ENCODE peak calls at places on chromosomes 5 and 9, in eight cellular contexts. I is tibial artery, H is AG10803, G is pancreas, B is lower lobe of right lung, L is cardiac fibroblast, W is heart left ventricle, X is colonic mucosa. M is an unnamed sample.
A peak's percentile ranks its signal among the peaks of the same experiment; 100 is the strongest.

GRCh38 chr5:136058031-136058971 is 29.5 kb downstream of the TGFBI start:
- DNase-seq in W (peak; percentile 85), B (no peak), G (peak; percentile 32), H (peak; percentile 99), L (peak; percentile 98), X (peak; percentile 67), I (peak; percentile 66), M (peak; percentile 98)

GRCh38 chr5:76612942-76613341 is 10.3 kb downstream of the F2RL2 start:
- DNase-seq in L (no peak), W (no peak), H (no peak), G (no peak), B (no peak), X (no peak), I (no peak), M (no peak)

GRCh38 chr5:111308951-111309350 is 84.8 kb downstream of the CAMK4 start:
- DNase-seq in X (no peak), L (no peak), I (no peak), G (no peak), B (no peak), H (no peak), W (no peak), M (no peak)

GRCh38 chr9:95102001-95102433 is 215.5 kb downstream of the FANCC start:
- DNase-seq in W (peak; percentile 26), I (no peak), G (no peak), H (no peak), B (peak; percentile 18), X (no peak), L (no peak), M (no peak)

GRCh38 chr5:14726066-14726838 is 61.7 kb downstream of the OTULIN start:
- DNase-seq in W (peak; percentile 54), L (peak; percentile 52), G (no peak), B (no peak), I (no peak), X (no peak), H (peak; percentile 62), M (peak; percentile 46)

GRCh38 chr9:112091805-112092204 is 83.3 kb downstream of the SUSD1 start:
- DNase-seq in B (no peak), L (peak; percentile 54), I (no peak), X (peak; percentile 19), G (peak; percentile 17), W (no peak), H (peak; percentile 35), M (peak; percentile 19)

GRCh38 chr5:148615644-148616283 is 38.6 kb downstream of the HTR4 start:
- DNase-seq in X (no peak), W (no peak), L (peak; percentile 11), I (no peak), G (no peak), B (no peak), H (peak; percentile 2), M (peak; percentile 20)

GRCh38 chr5:395921-396714 is 46.9 kb upstream of the EXOC3 start:
- DNase-seq in H (no peak), L (no peak), I (no peak), G (no peak), B (no peak), X (no peak), W (no peak), M (no peak)

GRCh38 chr5:150431574-150431973 is 18.0 kb downstream of the RPS14 start:
- DNase-seq in H (no peak), X (no peak), W (no peak), G (no peak), I (no peak), B (no peak), L (no peak), M (no peak)

GRCh38 chr5:72478276-72478675 is 28.9 kb downstream of the ZNF366 start:
- DNase-seq in W (no peak), B (no peak), I (no peak), X (no peak), L (no peak), G (no peak), H (no peak), M (no peak)

GRCh38 chr5:146653560-146653959 is 137.6 kb upstream of the GPR151 start:
- DNase-seq in I (no peak), X (no peak), L (no peak), W (no peak), G (no peak), B (no peak), H (no peak), M (no peak)

GRCh38 chr9:22049411-22049810 is 40.3 kb upstream of the CDKN2B start:
- DNase-seq in B (no peak), H (peak; percentile 59), W (no peak), L (peak; percentile 59), X (no peak), I (no peak), G (no peak), M (peak; percentile 56)

DNA sequence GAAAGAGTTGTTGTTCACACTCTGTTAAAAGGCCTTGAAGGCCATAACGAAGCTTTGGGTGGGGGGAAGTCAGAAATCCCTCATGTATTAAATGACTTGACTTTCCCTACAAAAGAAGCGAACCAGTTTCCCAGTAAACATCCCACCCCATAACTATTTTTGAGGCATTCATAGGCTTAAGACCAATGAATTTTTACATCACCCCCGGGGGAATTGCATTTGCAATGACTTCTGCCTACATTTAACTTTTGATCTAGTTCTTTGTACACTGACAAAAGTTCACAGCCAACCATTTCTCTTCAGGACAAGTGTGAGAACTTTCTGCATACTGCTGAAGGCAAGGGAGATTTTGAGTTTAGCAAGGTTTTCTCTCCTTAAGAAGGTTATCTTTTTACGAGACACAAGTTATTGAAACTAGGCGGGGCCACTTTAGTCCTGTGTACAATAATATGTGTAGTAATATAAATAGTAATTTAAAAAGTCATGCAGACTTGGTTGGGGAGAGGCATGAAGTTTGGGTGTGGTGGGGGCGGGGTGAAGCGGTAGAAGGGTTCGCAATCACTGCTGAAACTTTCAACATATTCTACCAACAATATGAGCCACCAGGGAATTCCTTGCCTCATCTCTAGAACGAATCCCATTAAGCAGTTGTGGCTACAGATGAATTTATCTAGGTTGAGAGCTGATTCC is 2.5 kb downstream of the TJP2 start:
- DNase-seq in L (no peak), B (no peak), I (peak; percentile 45), X (no peak), H (peak; percentile 25), W (no peak), G (no peak), M (no peak)
- H3K4me3 ChIP-seq in L (no peak overlapping the region), B (no peak overlapping the region), I (no peak overlapping the region), X (no peak overlapping the region), H (no peak overlapping the region), W (no peak overlapping the region), G (no peak overlapping the region), M (no peak overlapping the region)

DNA sequence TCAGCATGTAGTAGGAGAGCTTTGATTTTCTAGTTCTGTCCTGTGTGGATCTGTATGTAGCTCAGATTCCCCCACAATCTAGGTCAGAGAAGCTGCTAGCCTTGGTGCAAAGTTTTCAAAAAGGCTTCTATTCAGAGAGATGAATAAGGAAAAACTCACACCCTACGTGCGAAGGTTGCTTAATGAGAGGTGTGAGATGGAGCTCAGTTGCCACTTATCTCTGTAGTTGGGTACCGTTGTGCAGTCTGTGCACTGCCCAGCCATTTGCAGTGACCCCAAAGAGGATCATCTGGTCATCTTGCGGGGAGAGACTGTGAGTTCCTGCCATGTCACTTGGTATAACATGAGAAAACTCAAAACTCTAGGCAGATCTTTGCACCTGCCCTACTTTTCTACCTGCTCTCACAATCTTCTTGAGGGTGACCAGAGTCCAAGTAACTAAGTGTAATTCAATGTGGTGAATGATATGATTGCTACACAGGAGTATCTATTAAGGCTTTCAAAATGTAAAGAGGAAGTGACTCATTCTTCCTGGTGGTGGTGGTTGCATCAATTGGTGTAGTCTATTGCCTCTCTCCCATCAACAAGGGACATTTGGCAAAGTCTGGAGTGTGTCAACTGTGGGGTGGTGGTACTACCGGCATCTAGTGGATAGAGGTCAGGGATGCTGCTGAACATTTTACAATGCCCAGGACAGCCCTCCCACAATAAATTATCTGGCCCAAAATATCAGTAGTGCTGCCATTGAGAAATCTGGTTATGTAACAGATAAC is 65.2 kb downstream of the TMC1 start:
- DNase-seq in H (peak; percentile 91), W (no peak), X (peak; percentile 41), G (no peak), L (peak; percentile 93), B (no peak), I (peak; percentile 59), M (peak; percentile 67)
- TF ChIP-seq CTCF in H (peak; percentile 44), W (no peak), X (no peak), G (no peak), L (peak; percentile 45), B (no peak), I (no peak), M (peak; percentile 18)

DNA sequence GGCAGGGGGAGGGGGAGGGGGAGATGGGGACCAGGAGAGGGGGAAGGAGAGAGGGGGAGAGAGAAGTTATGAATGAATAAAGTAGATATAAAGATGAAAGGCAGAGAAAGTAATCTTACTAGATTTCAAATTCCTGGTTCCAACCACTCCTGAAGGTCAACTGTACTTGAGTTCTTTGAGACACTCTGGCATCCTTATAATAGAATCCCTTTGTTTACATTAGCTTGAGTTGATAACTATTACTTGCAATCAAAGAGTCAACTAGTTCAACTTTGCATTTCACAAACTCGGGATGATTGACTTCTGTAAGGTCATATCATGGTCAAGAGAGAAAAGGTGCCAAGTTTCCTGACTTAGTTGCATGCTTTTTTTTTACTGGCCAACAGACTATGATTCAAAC is 42.2 kb downstream of the BAAT start:
- DNase-seq in W (no peak), G (no peak), H (no peak), L (no peak), I (no peak), X (no peak), B (no peak), M (no peak)
- H3K4me3 ChIP-seq in W (no peak overlapping the region), G (no peak overlapping the region), H (no peak overlapping the region), L (no peak overlapping the region), I (no peak overlapping the region), X (no peak overlapping the region), B (no peak overlapping the region), M (no peak overlapping the region)

GRCh38 chr9:132669636-132670358 is at the start of gene DDX31:
- DNase-seq in X (peak; percentile 83), H (peak; percentile 79), W (peak; percentile 90), L (peak; percentile 85), G (peak; percentile 80), I (peak; percentile 68), B (peak; percentile 93), M (peak; percentile 83)
- TF ChIP-seq CTCF in X (no peak), H (no peak), W (no peak), L (no peak), G (no peak), I (no peak), B (no peak), M (no peak)

DNA sequence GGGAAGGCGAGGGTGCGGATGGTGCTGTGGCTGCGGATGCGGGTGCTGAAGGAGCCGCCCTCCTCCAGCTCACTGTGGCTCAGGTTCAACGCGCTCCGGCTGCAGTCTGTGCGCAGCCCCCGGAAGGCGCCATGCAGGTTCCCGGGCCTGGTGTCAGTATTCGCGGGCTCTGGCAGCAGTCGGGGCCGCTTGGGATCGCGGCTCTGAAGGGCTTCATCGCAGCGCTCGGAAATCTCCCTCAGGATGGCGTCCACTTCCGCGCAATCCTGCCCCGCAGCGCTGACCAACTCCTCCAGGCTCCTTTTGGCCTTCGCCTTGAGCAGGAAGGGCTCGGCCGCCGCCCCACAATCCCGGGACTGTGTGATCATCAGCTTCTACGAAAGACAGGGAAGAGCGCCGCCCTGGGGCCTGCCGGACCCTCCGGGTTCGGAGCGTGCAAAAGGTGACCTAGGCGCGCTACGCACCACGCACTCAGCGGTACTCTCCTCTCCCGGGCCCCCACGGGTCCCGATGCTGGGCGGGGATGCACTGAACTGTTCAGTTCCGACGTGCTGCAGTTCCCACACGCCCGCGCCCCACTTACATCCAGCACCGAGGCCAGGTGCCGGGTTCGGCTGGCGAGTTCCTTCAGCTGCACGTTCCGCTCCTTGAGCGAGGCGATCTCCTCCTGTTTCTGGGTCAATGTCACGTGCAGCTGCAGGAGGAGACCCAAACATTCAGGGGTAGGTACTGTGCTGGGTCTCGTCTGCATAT is 6.5 kb downstream of the MCIDAS start:
- DNase-seq in I (no peak), L (no peak), X (peak; percentile 65), G (no peak), B (no peak), W (no peak), H (no peak), M (no peak)
- H3K4me3 ChIP-seq in I (peak overlapping the region; percentile 23), L (peak overlapping the region; percentile 35), X (peak overlapping the region; percentile 36), G (peak overlapping the region; percentile 6), B (peak overlapping the region; percentile 21), W (peak overlapping the region; percentile 41), H (peak overlapping the region; percentile 37), M (peak overlapping the region; percentile 27)

GRCh38 chr5:10457682-10458574 is 16.2 kb downstream of the ROPN1L start:
- DNase-seq in G (no peak), X (no peak), I (no peak), W (peak; percentile 50), L (peak; percentile 58), B (no peak), H (peak; percentile 23), M (no peak)
- TF ChIP-seq CTCF in G (no peak), X (no peak), I (no peak), W (peak; percentile 19), L (peak; percentile 10), B (no peak), H (peak; percentile 13), M (no peak)

M was measured in astrocyte of the spinal cord.